ENCODE peak calls at places on chromosomes 6 and 20, in five cellular contexts. One of them, this sample, is unnamed.

GRCh38 chr20:51412333-51412761 is 130.2 kb downstream of the NFATC2 start:
- DNase-seq in H9: no peak
- DNase-seq in neuronal stem cell: no peak
- DNase-seq in mesenchymal stem cell: peak
- DNase-seq in trophoblast cell: no peak
- DNase-seq in this sample: no peak

GRCh38 chr6:15690451-15690961 is 27.7 kb upstream of the DTNBP1 start:
- DNase-seq in H9: no peak
- DNase-seq in neuronal stem cell: no peak
- DNase-seq in mesenchymal stem cell: no peak
- DNase-seq in trophoblast cell: no peak
- DNase-seq in this sample: no peak

GRCh38 chr20:62792182-62792939 is 3.9 kb upstream of the MRGBP start:
- DNase-seq in H9: no peak
- DNase-seq in neuronal stem cell: no peak
- DNase-seq in mesenchymal stem cell: peak
- DNase-seq in trophoblast cell: peak
- DNase-seq in this sample: no peak

GRCh38 chr20:38340693-38341092 is 5.6 kb upstream of the LBP start:
- DNase-seq in H9: no peak
- DNase-seq in neuronal stem cell: no peak
- DNase-seq in mesenchymal stem cell: no peak
- DNase-seq in trophoblast cell: no peak
- DNase-seq in this sample: no peak

GRCh38 chr6:52373294-52373693 is 11.3 kb downstream of the PAQR8 start:
- DNase-seq in H9: no peak
- DNase-seq in neuronal stem cell: no peak
- DNase-seq in mesenchymal stem cell: no peak
- DNase-seq in trophoblast cell: no peak
- DNase-seq in this sample: no peak

GRCh38 chr6:20672038-20672437 is 137.8 kb downstream of the CDKAL1 start:
- DNase-seq in H9: no peak
- DNase-seq in neuronal stem cell: no peak
- DNase-seq in mesenchymal stem cell: no peak
- DNase-seq in trophoblast cell: no peak
- DNase-seq in this sample: no peak

GRCh38 chr6:20056350-20056992 is 155.8 kb downstream of the MBOAT1 start:
- DNase-seq in H9: no peak
- DNase-seq in neuronal stem cell: peak
- DNase-seq in mesenchymal stem cell: peak
- DNase-seq in trophoblast cell: peak
- DNase-seq in this sample: no peak

GRCh38 chr6:121510568-121511177 is 75.2 kb downstream of the GJA1 start:
- DNase-seq in H9: no peak
- DNase-seq in neuronal stem cell: no peak
- DNase-seq in mesenchymal stem cell: no peak
- DNase-seq in trophoblast cell: no peak
- DNase-seq in this sample: no peak

GRCh38 chr6:150068786-150069648 is at the start of gene ULBP3:
- DNase-seq in H9: peak
- DNase-seq in neuronal stem cell: peak
- DNase-seq in mesenchymal stem cell: peak
- DNase-seq in trophoblast cell: peak
- DNase-seq in this sample: peak

GRCh38 chr20:34493646-34494045 is 22.6 kb upstream of the DYNLRB1 start:
- DNase-seq in H9: no peak
- DNase-seq in neuronal stem cell: no peak
- DNase-seq in mesenchymal stem cell: no peak
- DNase-seq in trophoblast cell: no peak
- DNase-seq in this sample: no peak

GRCh38 chr6:119347466-119348307 is 1.9 kb downstream of the MAN1A1 start:
- DNase-seq in H9: no peak
- DNase-seq in neuronal stem cell: no peak
- DNase-seq in mesenchymal stem cell: peak
- DNase-seq in trophoblast cell: peak
- DNase-seq in this sample: no peak

GRCh38 chr6:27502508-27503435 is 29.9 kb upstream of the ZNF184 start:
- DNase-seq in H9: peak
- DNase-seq in neuronal stem cell: peak
- DNase-seq in mesenchymal stem cell: peak
- DNase-seq in trophoblast cell: peak
- DNase-seq in this sample: peak

GRCh38 chr20:47677314-47678129 is 107.8 kb downstream of the SULF2 start:
- DNase-seq in H9: peak
- DNase-seq in neuronal stem cell: peak
- DNase-seq in mesenchymal stem cell: peak
- DNase-seq in trophoblast cell: peak
- DNase-seq in this sample: peak

GRCh38 chr6:148566664-148567350 is 180.0 kb upstream of the UST start:
- DNase-seq in H9: no peak
- DNase-seq in neuronal stem cell: no peak
- DNase-seq in mesenchymal stem cell: no peak
- DNase-seq in trophoblast cell: no peak
- DNase-seq in this sample: no peak

GRCh38 chr20:54407446-54407845 is 67.9 kb upstream of the DOK5 start:
- DNase-seq in H9: no peak
- DNase-seq in neuronal stem cell: no peak
- DNase-seq in mesenchymal stem cell: no peak
- DNase-seq in trophoblast cell: no peak
- DNase-seq in this sample: no peak

GRCh38 chr6:3194535-3195376 is 32.7 kb downstream of the TUBB2B start:
- DNase-seq in H9: peak
- DNase-seq in neuronal stem cell: peak
- DNase-seq in mesenchymal stem cell: peak
- DNase-seq in trophoblast cell: no peak
- DNase-seq in this sample: peak

GRCh38 chr6:147287869-147288271 is 83.7 kb downstream of the STXBP5 start:
- DNase-seq in H9: no peak
- DNase-seq in neuronal stem cell: no peak
- DNase-seq in mesenchymal stem cell: peak
- DNase-seq in trophoblast cell: peak
- DNase-seq in this sample: no peak

GRCh38 chr20:15227102-15227501 is 889.7 kb upstream of the FLRT3 start:
- DNase-seq in H9: no peak
- DNase-seq in neuronal stem cell: no peak
- DNase-seq in mesenchymal stem cell: no peak
- DNase-seq in trophoblast cell: no peak
- DNase-seq in this sample: no peak
- H2BK12ac ChIP-seq in H9: no peak
- H2BK12ac ChIP-seq in neuronal stem cell: no peak
- H2BK12ac ChIP-seq in mesenchymal stem cell: no peak
- H2BK12ac ChIP-seq in trophoblast cell: no peak
- H2BK12ac ChIP-seq in this sample: no peak

DNA sequence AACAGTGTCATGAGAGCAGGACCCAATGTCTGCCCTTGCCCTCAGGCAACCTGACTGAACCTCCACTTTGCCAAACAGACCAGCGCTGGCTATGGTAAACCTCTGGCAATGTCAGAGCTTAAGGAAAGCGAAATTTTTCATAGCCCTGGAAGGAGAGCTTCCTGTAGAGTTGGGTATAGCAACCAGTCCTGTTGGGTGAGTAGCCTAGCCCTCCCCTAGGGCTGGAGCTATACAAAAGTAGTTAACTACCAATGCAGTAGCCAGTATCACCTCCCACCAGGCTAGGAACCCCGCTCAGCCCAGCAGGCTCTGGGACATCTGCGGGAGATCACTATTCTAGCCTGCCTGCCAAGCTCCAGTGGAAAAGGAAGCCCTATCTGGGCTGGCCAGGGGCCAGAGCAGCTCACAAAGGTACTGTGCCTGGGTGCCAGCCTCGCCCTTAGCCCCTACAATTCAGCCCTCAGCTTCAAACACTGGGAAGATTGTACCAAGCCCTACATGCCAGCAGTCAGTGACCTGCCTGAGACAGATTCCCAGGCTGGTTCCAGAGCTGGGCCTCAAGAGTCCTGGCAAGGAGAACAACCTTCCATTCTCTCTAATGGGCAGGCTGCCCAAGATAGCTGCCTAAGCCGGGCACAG is 7.9 kb downstream of the WFDC3 start:
- DNase-seq in H9: no peak
- DNase-seq in neuronal stem cell: no peak
- DNase-seq in mesenchymal stem cell: no peak
- DNase-seq in trophoblast cell: peak
- DNase-seq in this sample: no peak
- H2BK12ac ChIP-seq in H9: no peak
- H2BK12ac ChIP-seq in neuronal stem cell: no peak
- H2BK12ac ChIP-seq in mesenchymal stem cell: peak
- H2BK12ac ChIP-seq in trophoblast cell: no peak
- H2BK12ac ChIP-seq in this sample: no peak

GRCh38 chr6:166957087-166957804 is 896 bp upstream of the RNASET2 start:
- DNase-seq in H9: peak
- DNase-seq in neuronal stem cell: peak
- DNase-seq in mesenchymal stem cell: peak
- DNase-seq in trophoblast cell: no peak
- DNase-seq in this sample: peak
- H2BK12ac ChIP-seq in H9: no peak
- H2BK12ac ChIP-seq in neuronal stem cell: peak
- H2BK12ac ChIP-seq in mesenchymal stem cell: peak
- H2BK12ac ChIP-seq in trophoblast cell: no peak
- H2BK12ac ChIP-seq in this sample: no peak

DNA sequence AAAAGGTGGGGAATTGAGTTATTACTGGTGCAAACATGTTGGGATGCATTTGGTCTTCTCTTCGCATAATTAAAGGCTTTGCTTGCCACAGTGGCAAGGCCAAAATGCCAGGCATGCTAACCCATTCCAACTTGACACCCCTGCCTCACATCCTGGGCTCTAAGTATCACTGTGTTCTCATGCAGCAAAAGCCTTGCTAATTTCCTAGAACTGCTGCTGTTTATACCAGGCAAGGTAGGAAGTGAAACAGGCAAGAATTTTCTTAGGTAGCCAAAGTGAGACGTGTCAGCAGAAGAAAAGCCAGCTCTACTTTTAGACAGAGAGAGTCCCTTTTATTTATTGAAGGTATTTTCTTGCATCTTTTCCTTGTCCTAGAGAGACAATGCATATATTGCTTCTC is 41.2 kb downstream of the LYRM2 start:
- DNase-seq in H9: no peak
- DNase-seq in neuronal stem cell: no peak
- DNase-seq in mesenchymal stem cell: no peak
- DNase-seq in trophoblast cell: no peak
- DNase-seq in this sample: no peak
- H2BK12ac ChIP-seq in H9: no peak
- H2BK12ac ChIP-seq in neuronal stem cell: no peak
- H2BK12ac ChIP-seq in mesenchymal stem cell: no peak
- H2BK12ac ChIP-seq in trophoblast cell: no peak
- H2BK12ac ChIP-seq in this sample: no peak

GRCh38 chr6:170554888-170555137 is 644 bp downstream of the TBP start:
- DNase-seq in H9: no peak
- DNase-seq in neuronal stem cell: no peak
- DNase-seq in mesenchymal stem cell: no peak
- DNase-seq in trophoblast cell: no peak
- DNase-seq in this sample: no peak

GRCh38 chr6:170552765-170553685 is at the start of gene PSMB1:
- DNase-seq in H9: peak
- DNase-seq in neuronal stem cell: peak
- DNase-seq in mesenchymal stem cell: peak
- DNase-seq in trophoblast cell: peak
- DNase-seq in this sample: peak

GRCh38 chr6:170555305-170555704 is 1.1 kb downstream of the TBP start:
- DNase-seq in H9: no peak
- DNase-seq in neuronal stem cell: no peak
- DNase-seq in mesenchymal stem cell: no peak
- DNase-seq in trophoblast cell: no peak
- DNase-seq in this sample: no peak

GRCh38 chr6:170554086-170554887 is at the start of gene TBP:
- DNase-seq in H9: peak
- DNase-seq in neuronal stem cell: peak
- DNase-seq in mesenchymal stem cell: peak
- DNase-seq in trophoblast cell: peak
- DNase-seq in this sample: peak

DNA sequence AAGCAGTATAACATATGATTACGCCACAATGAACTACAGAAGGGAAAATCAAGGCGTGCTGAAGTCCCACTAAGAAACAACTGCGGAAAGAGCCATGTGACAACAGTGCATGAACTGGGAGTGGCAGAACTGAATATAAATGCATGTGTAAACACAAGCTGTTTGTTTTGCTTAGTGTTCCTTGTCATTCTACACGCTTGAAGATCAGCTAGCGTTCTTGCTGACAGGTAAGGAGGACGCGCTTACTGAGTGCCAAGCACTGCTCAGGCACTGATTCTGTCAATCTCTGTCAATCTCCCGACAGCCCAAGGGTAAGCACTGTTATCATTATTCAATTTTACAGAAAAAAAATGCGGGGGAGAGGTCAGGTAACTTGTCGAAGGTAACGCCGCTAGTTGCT is 483 bp upstream of the TBP start:
- DNase-seq in H9: no peak
- DNase-seq in neuronal stem cell: no peak
- DNase-seq in mesenchymal stem cell: peak
- DNase-seq in trophoblast cell: peak
- DNase-seq in this sample: no peak
- H2BK12ac ChIP-seq in H9: no peak
- H2BK12ac ChIP-seq in neuronal stem cell: no peak
- H2BK12ac ChIP-seq in mesenchymal stem cell: peak
- H2BK12ac ChIP-seq in trophoblast cell: no peak
- H2BK12ac ChIP-seq in this sample: no peak

GRCh38 chr6:161088676-161089328 is 97.2 kb downstream of the MAP3K4 start:
- DNase-seq in H9: no peak
- DNase-seq in neuronal stem cell: no peak
- DNase-seq in mesenchymal stem cell: peak
- DNase-seq in trophoblast cell: no peak
- DNase-seq in this sample: no peak

GRCh38 chr6:161080263-161080970 is 88.8 kb downstream of the MAP3K4 start:
- DNase-seq in H9: no peak
- DNase-seq in neuronal stem cell: no peak
- DNase-seq in mesenchymal stem cell: no peak
- DNase-seq in trophoblast cell: no peak
- DNase-seq in this sample: no peak

GRCh38 chr6:161082215-161082614 is 90.6 kb downstream of the MAP3K4 start:
- DNase-seq in H9: no peak
- DNase-seq in neuronal stem cell: no peak
- DNase-seq in mesenchymal stem cell: no peak
- DNase-seq in trophoblast cell: no peak
- DNase-seq in this sample: no peak

GRCh38 chr6:161079566-161080262 is 88.1 kb downstream of the MAP3K4 start:
- DNase-seq in H9: no peak
- DNase-seq in neuronal stem cell: no peak
- DNase-seq in mesenchymal stem cell: peak
- DNase-seq in trophoblast cell: no peak
- DNase-seq in this sample: no peak

DNA sequence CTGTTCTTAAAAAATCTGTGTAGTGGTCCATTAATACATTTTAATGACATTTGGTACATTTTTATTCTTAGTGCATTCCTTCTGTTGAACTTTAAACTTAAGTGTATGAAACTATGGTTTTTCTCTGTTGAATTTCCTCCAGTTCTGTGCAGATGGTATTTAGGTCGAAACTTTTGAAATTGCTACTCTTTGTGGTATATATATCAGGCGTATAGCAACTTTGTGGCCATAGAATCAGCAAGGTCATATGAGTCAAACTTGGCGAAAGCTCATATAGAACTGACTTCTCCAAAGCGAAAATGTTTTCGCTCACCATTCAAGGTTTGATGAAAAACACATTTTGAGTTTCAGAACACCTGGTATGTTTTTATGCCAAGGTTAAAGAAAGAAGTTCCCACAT is 93.7 kb downstream of the MAP3K4 start:
- DNase-seq in H9: no peak
- DNase-seq in neuronal stem cell: no peak
- DNase-seq in mesenchymal stem cell: no peak
- DNase-seq in trophoblast cell: no peak
- DNase-seq in this sample: no peak
- H2BK12ac ChIP-seq in H9: no peak
- H2BK12ac ChIP-seq in neuronal stem cell: no peak
- H2BK12ac ChIP-seq in mesenchymal stem cell: no peak
- H2BK12ac ChIP-seq in trophoblast cell: no peak
- H2BK12ac ChIP-seq in this sample: no peak

GRCh38 chr6:118187568-118188164 is 280.6 kb downstream of the SLC35F1 start:
- DNase-seq in H9: no peak
- DNase-seq in neuronal stem cell: no peak
- DNase-seq in mesenchymal stem cell: peak
- DNase-seq in trophoblast cell: peak
- DNase-seq in this sample: no peak
- H2BK12ac ChIP-seq in H9: no peak
- H2BK12ac ChIP-seq in neuronal stem cell: no peak
- H2BK12ac ChIP-seq in mesenchymal stem cell: no peak
- H2BK12ac ChIP-seq in trophoblast cell: no peak
- H2BK12ac ChIP-seq in this sample: no peak

This sample was measured in H1.